ENCODE peak calls at places on chromosomes 16 and 17, in five cellular contexts. E is H9, I is keratinocyte, G is GM23338, U is HepG2. D is an unnamed sample.

GRCh38 chr17:45828171-45829133 is 16.2 kb upstream of the SPPL2C start:
- DNase-seq in E (no peak), I (no peak), G (no peak), U (no peak), D (no peak)

GRCh38 chr17:51214920-51215319 is 44.9 kb downstream of the MBTD1 start:
- DNase-seq in E (no peak), I (no peak), G (no peak), U (no peak), D (peak)

GRCh38 chr17:41894791-41895331 is 23.9 kb downstream of the ACLY start:
- DNase-seq in E (no peak), I (no peak), G (no peak), U (no peak), D (no peak)

GRCh38 chr17:64784353-64784798 is 122.3 kb upstream of the SMURF2 start:
- DNase-seq in E (no peak), I (no peak), G (no peak), U (no peak), D (no peak)

GRCh38 chr16:87835882-87836331 is 33.4 kb downstream of the SLC7A5 start:
- DNase-seq in E (no peak), I (no peak), G (no peak), U (no peak), D (no peak)

GRCh38 chr16:55713103-55713502 is 57.3 kb downstream of the SLC6A2 start:
- DNase-seq in E (no peak), I (no peak), G (no peak), U (no peak), D (no peak)

GRCh38 chr16:35450648-35451047 is 1991.2 kb downstream of the TP53TG3F start:
- DNase-seq in E (no peak), I (no peak), G (no peak), U (no peak), D (no peak)

GRCh38 chr17:45149669-45150603 is 1.7 kb downstream of the HEXIM1 start:
- DNase-seq in E (peak), I (no peak), G (peak), U (no peak), D (peak)

GRCh38 chr16:27102701-27103575 is 36.2 kb downstream of the C16orf82 start:
- DNase-seq in E (no peak), I (no peak), G (no peak), U (no peak), D (no peak)

GRCh38 chr17:1000597-1001490 is 3.9 kb downstream of the TIMM22 start:
- DNase-seq in E (no peak), I (no peak), G (no peak), U (peak), D (peak)

GRCh38 chr17:1076982-1077302 is 80.0 kb downstream of the TIMM22 start:
- DNase-seq in E (no peak), I (no peak), G (no peak), U (no peak), D (no peak)

GRCh38 chr17:82632461-82632860 is 15.8 kb downstream of the WDR45B start:
- DNase-seq in E (no peak), I (no peak), G (no peak), U (no peak), D (no peak)

GRCh38 chr17:82171750-82172375 is 40.8 kb downstream of the CCDC57 start:
- DNase-seq in E (no peak), I (no peak), G (no peak), U (no peak), D (no peak)

GRCh38 chr17:59783221-59784016 is 76.0 kb downstream of the VMP1 start:
- DNase-seq in E (no peak), I (no peak), G (no peak), U (no peak), D (peak)

GRCh38 chr16:52912565-52913173 is 140.0 kb downstream of the CHD9NB start:
- DNase-seq in E (peak), I (peak), G (peak), U (peak), D (peak)

GRCh38 chr16:68356249-68356918 is 45.6 kb downstream of the PRMT7 start:
- DNase-seq in E (no peak), I (no peak), G (no peak), U (no peak), D (no peak)
- H2AFZ ChIP-seq in E (no peak), I (no peak), G (no peak), U (no peak), D (no peak)

GRCh38 chr16:89191033-89191900 is 9.1 kb downstream of the SLC22A31 start:
- DNase-seq in E (peak), I (no peak), G (no peak), U (no peak), D (no peak)
- H2AFZ ChIP-seq in E (no peak), I (no peak), G (no peak), U (no peak), D (no peak)

GRCh38 chr17:3916825-3917224 is 560 bp upstream of the P2RX1 start:
- DNase-seq in E (no peak), I (no peak), G (no peak), U (no peak), D (no peak)
- H2AFZ ChIP-seq in E (no peak), I (no peak), G (no peak), U (no peak), D (no peak)

GRCh38 chr17:49213803-49214202 is 3.3 kb downstream of the ABI3 start:
- DNase-seq in E (no peak), I (no peak), G (no peak), U (no peak), D (no peak)

GRCh38 chr17:49209061-49209571 is 1.3 kb downstream of the GNGT2 start:
- DNase-seq in E (no peak), I (no peak), G (no peak), U (no peak), D (no peak)

GRCh38 chr17:49214665-49215360 is 4.3 kb downstream of the ABI3 start:
- DNase-seq in E (no peak), I (no peak), G (no peak), U (no peak), D (peak)

GRCh38 chr17:49213399-49213798 is 2.9 kb downstream of the ABI3 start:
- DNase-seq in E (no peak), I (no peak), G (no peak), U (no peak), D (no peak)

DNA sequence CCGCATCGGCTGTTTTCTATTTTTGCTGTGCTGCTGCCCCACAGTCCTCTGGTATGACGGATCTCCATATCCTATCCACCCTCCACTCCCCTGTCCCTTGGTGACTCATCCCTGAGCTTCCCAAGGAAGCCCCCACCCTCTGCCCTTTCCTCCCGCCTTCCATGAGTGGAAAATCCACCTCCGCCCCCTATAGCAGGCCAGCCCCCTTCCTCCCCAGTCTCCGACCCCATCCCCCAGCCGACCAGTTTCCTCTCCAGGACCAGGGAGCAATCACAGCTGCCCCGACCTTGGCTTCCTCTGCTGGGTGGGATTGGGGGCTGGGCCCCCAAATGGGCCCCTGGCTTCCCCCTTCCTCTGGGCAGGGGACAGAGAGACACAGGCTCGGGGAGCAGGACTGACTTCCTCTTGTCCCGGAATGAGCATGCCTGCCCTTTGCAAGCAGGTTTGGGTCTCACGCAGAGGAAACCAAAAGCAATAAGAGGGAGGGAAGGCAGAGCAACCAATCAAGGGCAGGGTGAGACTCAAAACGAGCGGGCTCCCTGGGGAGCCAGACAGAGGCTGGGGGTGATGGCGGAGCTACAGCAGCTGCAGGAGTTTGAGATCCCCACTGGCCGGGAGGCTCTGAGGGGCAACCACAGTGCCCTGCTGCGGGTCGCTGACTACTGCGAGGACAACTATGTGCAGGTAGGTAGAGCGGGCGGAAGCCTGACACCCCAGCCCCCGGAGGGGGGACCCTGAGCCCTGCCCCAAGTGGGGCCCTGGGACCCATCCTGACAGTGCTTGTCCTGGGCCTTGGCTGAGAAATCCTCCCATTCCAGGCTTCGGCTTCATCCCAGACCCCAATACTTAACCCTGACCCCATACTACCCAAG is at the start of the genes ABI3 and GNGT2:
- DNase-seq in E (peak), I (no peak), G (peak), U (no peak), D (peak)
- H2AFZ ChIP-seq in E (no peak), I (no peak), G (peak), U (no peak), D (peak)

GRCh38 chr17:74744349-74744713 is 4.1 kb upstream of the NHERF1 start:
- DNase-seq in E (no peak), I (no peak), G (no peak), U (no peak), D (no peak)

GRCh38 chr17:74743755-74744154 is 4.7 kb upstream of the NHERF1 start:
- DNase-seq in E (no peak), I (no peak), G (no peak), U (no peak), D (no peak)

GRCh38 chr17:74740641-74741387 is 3.8 kb downstream of the RAB37 start:
- DNase-seq in E (no peak), I (no peak), G (no peak), U (no peak), D (no peak)

GRCh38 chr17:74742978-74743545 is 5.4 kb upstream of the NHERF1 start:
- DNase-seq in E (no peak), I (no peak), G (no peak), U (no peak), D (no peak)

DNA sequence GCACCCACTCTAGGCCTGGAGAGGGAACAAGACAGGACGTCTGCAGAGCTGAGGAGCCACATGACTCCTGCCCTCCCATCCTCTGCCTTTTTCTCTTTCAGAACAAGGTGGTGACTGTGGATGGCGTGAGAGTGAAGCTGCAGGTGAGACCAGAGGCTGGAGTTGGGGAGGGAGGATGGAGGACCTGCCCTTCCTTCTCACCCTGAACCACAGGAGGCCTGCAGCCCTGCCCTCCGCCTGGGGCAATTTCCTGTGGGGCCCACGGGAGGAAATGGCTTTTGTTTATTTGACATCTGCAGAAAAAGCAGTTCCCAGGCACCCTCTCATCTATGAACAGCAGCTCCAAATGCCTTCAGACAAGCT is 5.1 kb downstream of the RAB37 start:
- DNase-seq in E (peak), I (no peak), G (no peak), U (no peak), D (peak)
- H2AFZ ChIP-seq in E (no peak), I (no peak), G (no peak), U (no peak), D (no peak)

GRCh38 chr17:8693328-8693727 is 51.3 kb downstream of the CCDC42 start:
- DNase-seq in E (peak), I (no peak), G (no peak), U (no peak), D (no peak)

GRCh38 chr17:8683355-8683754 is 52.8 kb upstream of the MYH10 start:
- DNase-seq in E (no peak), I (no peak), G (no peak), U (no peak), D (no peak)

GRCh38 chr17:8692916-8693315 is 51.7 kb downstream of the CCDC42 start:
- DNase-seq in E (no peak), I (no peak), G (no peak), U (no peak), D (no peak)

GRCh38 chr17:8685396-8685795 is 54.9 kb upstream of the MYH10 start:
- DNase-seq in E (no peak), I (no peak), G (no peak), U (no peak), D (no peak)

GRCh38 chr17:8687732-8688131 is 56.9 kb downstream of the CCDC42 start:
- DNase-seq in E (no peak), I (no peak), G (no peak), U (no peak), D (peak)
- H2AFZ ChIP-seq in E (no peak), I (no peak), G (no peak), U (no peak), D (no peak)

GRCh38 chr17:40107266-40107980 is 7.0 kb upstream of the NR1D1 start:
- DNase-seq in E (peak), I (no peak), G (no peak), U (peak), D (no peak)

GRCh38 chr17:40103742-40104095 is 3.3 kb upstream of the NR1D1 start:
- DNase-seq in E (no peak), I (no peak), G (no peak), U (no peak), D (no peak)

GRCh38 chr17:40106760-40107265 is 6.4 kb upstream of the NR1D1 start:
- DNase-seq in E (peak), I (no peak), G (peak), U (no peak), D (no peak)

GRCh38 chr17:40104570-40105471 is 4.4 kb upstream of the NR1D1 start:
- DNase-seq in E (no peak), I (no peak), G (peak), U (no peak), D (no peak)

GRCh38 chr17:40106089-40106759 is 5.8 kb upstream of the NR1D1 start:
- DNase-seq in E (no peak), I (no peak), G (no peak), U (no peak), D (no peak)
- H2AFZ ChIP-seq in E (no peak), I (no peak), G (peak), U (no peak), D (no peak)

GRCh38 chr16:19520861-19521331 is 1.0 kb downstream of the GDE1 start:
- DNase-seq in E (no peak), I (no peak), G (no peak), U (no peak), D (peak)
- H2AFZ ChIP-seq in E (no peak), I (no peak), G (no peak), U (no peak), D (peak)

GRCh38 chr17:57478433-57478832 is 222.1 kb downstream of the MSI2 start:
- DNase-seq in E (no peak), I (no peak), G (no peak), U (no peak), D (no peak)
- H2AFZ ChIP-seq in E (no peak), I (no peak), G (no peak), U (no peak), D (no peak)